ENCODE peak calls at places on chromosome 15, in four cellular contexts. P is iris pigment epithelial cell, Z is ELR, X is NCI-H1092. M is an unnamed sample.

GRCh38 chr15:70670680-70671079 is 92.7 kb downstream of the UACA start:
- DNase-seq in P (no peak), Z (no peak), X (no peak), M (no peak)

GRCh38 chr15:41501961-41502786 is 8.5 kb downstream of the ITPKA start:
- DNase-seq in P (no peak), Z (no peak), X (no peak), M (no peak)

GRCh38 chr15:29978411-29979382 is 104.1 kb upstream of the GOLGA8J start:
- DNase-seq in P (peak; percentile 24), Z (peak; percentile 60), X (no peak), M (no peak)

GRCh38 chr15:26261413-26261812 is 398.3 kb upstream of the ATP10A start:
- DNase-seq in P (no peak), Z (no peak), X (no peak), M (no peak)

GRCh38 chr15:33846151-33846550 is 122.1 kb upstream of the CHRM5 start:
- DNase-seq in P (no peak), Z (no peak), X (no peak), M (no peak)

GRCh38 chr15:42584031-42584765 is 8.8 kb downstream of the STARD9 start:
- DNase-seq in P (peak; percentile 33), Z (peak; percentile 35), X (no peak), M (no peak)

GRCh38 chr15:66830358-66830757 is 128.3 kb downstream of the SMAD6 start:
- DNase-seq in P (peak; percentile 56), Z (peak; percentile 75), X (no peak), M (no peak)

GRCh38 chr15:34808016-34808415 is 12.7 kb upstream of the ACTC1 start:
- DNase-seq in P (peak; percentile 69), Z (peak; percentile 77), X (no peak), M (no peak)

GRCh38 chr15:74220475-74221248 is 15.5 kb upstream of the CCDC33 start:
- DNase-seq in P (no peak), Z (no peak), X (no peak), M (peak; percentile 17)

GRCh38 chr15:95875141-95875643 is 455.3 kb upstream of the NR2F2 start:
- DNase-seq in P (peak; percentile 83), Z (peak; percentile 58), X (no peak), M (peak; percentile 19)

GRCh38 chr15:95842576-95842975 is 487.9 kb upstream of the NR2F2 start:
- DNase-seq in P (no peak), Z (no peak), X (no peak), M (no peak)

GRCh38 chr15:42063122-42063848 is 31.1 kb downstream of the PLA2G4D start:
- DNase-seq in P (no peak), Z (no peak), X (no peak), M (no peak)

GRCh38 chr15:58380280-58380945 is 51.4 kb upstream of the LIPC start:
- DNase-seq in P (no peak), Z (no peak), X (no peak), M (no peak)

GRCh38 chr15:72838311-72838731 is 54.8 kb upstream of the ADPGK start:
- DNase-seq in P (no peak), Z (no peak), X (no peak), M (no peak)

GRCh38 chr15:28896944-28897343 is 11.2 kb downstream of the APBA2 start:
- DNase-seq in P (peak; percentile 94), Z (peak; percentile 90), X (no peak), M (no peak)

GRCh38 chr15:40115670-40116093 is 7.0 kb upstream of the BMF start:
- DNase-seq in P (no peak), Z (no peak), X (no peak), M (no peak)

GRCh38 chr15:101348015-101348414 is 53.0 kb upstream of the SNRPA1 start:
- DNase-seq in P (no peak), Z (no peak), X (no peak), M (no peak)

GRCh38 chr15:69480932-69481331 is 28.3 kb downstream of the RPLP1 start:
- DNase-seq in P (no peak), Z (no peak), X (no peak), M (no peak)

GRCh38 chr15:70604671-70605070 is 158.7 kb downstream of the UACA start:
- DNase-seq in P (peak; percentile 45), Z (peak; percentile 47), X (no peak), M (no peak)

GRCh38 chr15:95302809-95303208 is 1027.7 kb upstream of the NR2F2 start:
- DNase-seq in P (no peak), Z (no peak), X (no peak), M (no peak)

GRCh38 chr15:70347766-70348558 is 250.2 kb upstream of the TLE3 start:
- DNase-seq in P (no peak), Z (no peak), X (peak; percentile 19), M (no peak)

GRCh38 chr15:57217716-57218598 is 158.3 kb upstream of the CGNL1 start:
- DNase-seq in P (peak; percentile 59), Z (peak; percentile 62), X (peak; percentile 14), M (no peak)

GRCh38 chr15:65869954-65870871 is 922 bp downstream of the RAB11A start:
- DNase-seq in P (peak; percentile 34), Z (peak; percentile 57), X (no peak), M (peak; percentile 68)

GRCh38 chr15:69031013-69032001 is 16.8 kb downstream of the NOX5 start:
- DNase-seq in P (peak; percentile 66), Z (no peak), X (no peak), M (peak; percentile 4)

GRCh38 chr15:47431501-47431900 is 285.8 kb upstream of the SEMA6D start:
- DNase-seq in P (peak; percentile 92), Z (peak; percentile 55), X (no peak), M (no peak)

GRCh38 chr15:35450492-35450891 is 95.5 kb downstream of the DPH6 start:
- DNase-seq in P (peak; percentile 92), Z (peak; percentile 8), X (no peak), M (no peak)

GRCh38 chr15:71812966-71813722 is 2.8 kb downstream of the NR2E3 start:
- DNase-seq in P (no peak), Z (no peak), X (no peak), M (no peak)

GRCh38 chr15:67923647-67923971 is 83.8 kb upstream of the RNU6-1 start:
- DNase-seq in P (peak; percentile 61), Z (no peak), X (no peak), M (no peak)

GRCh38 chr15:83873966-83874365 is 220.0 kb downstream of the ADAMTSL3 start:
- DNase-seq in P (no peak), Z (no peak), X (no peak), M (no peak)

GRCh38 chr15:99635794-99636193 is 70.0 kb downstream of the MEF2A start:
- DNase-seq in P (no peak), Z (no peak), X (no peak), M (no peak)

GRCh38 chr15:99427668-99428361 is 138.0 kb upstream of the MEF2A start:
- DNase-seq in P (no peak), Z (no peak), X (no peak), M (no peak)

M was measured in NCI-H2081.